ENCODE peak calls at places on chromosomes 7 and 10, in five cellular contexts. F is putamen; A is LHCN-M2; U is effector CD4-positive, alpha-beta T cell; L is ELR. V is an unnamed sample.

GRCh38 chr7:139972000-139972399 is 90.8 kb downstream of the PARP12 start:
- DNase-seq in F (no peak), A (no peak), U (no peak), L (no peak), V (no peak)

GRCh38 chr10:5507649-5508131 is 8.3 kb upstream of the CALML5 start:
- DNase-seq in F (no peak), A (no peak), U (no peak), L (no peak), V (no peak)

GRCh38 chr7:32479574-32480200 is 10.5 kb downstream of the LSM5 start:
- DNase-seq in F (peak; percentile 27), A (peak; percentile 65), U (no peak), L (peak; percentile 74), V (peak; percentile 72)

GRCh38 chr10:128579280-128579679 is 453.1 kb upstream of the MKI67 start:
- DNase-seq in F (no peak), A (no peak), U (no peak), L (no peak), V (no peak)

GRCh38 chr10:101006593-101007098 is 7.0 kb downstream of the LZTS2 start:
- DNase-seq in F (no peak), A (peak; percentile 21), U (no peak), L (no peak), V (peak; percentile 50)

GRCh38 chr7:64618785-64619456 is 47.0 kb upstream of the ZNF107 start:
- DNase-seq in F (peak; percentile 53), A (peak; percentile 69), U (peak; percentile 23), L (peak; percentile 55), V (peak; percentile 72)

GRCh38 chr10:75987610-75988009 is 556.2 kb downstream of the LRMDA start:
- DNase-seq in F (no peak), A (peak; percentile 3), U (no peak), L (peak; percentile 8), V (peak; percentile 27)

GRCh38 chr7:156470399-156471320 is 169.9 kb upstream of the RNF32 start:
- DNase-seq in F (no peak), A (no peak), U (no peak), L (no peak), V (no peak)

GRCh38 chr7:100444311-100445278 is 8.3 kb upstream of the PPP1R35 start:
- DNase-seq in F (no peak), A (peak; percentile 86), U (no peak), L (peak; percentile 96), V (no peak)

GRCh38 chr10:99560277-99561126 is 27.8 kb downstream of the NKX2-3 start:
- DNase-seq in F (peak; percentile 11), A (peak; percentile 56), U (peak; percentile 23), L (peak; percentile 72), V (peak; percentile 71)

GRCh38 chr10:33743429-33743857 is 409.0 kb upstream of the NRP1 start:
- DNase-seq in F (no peak), A (no peak), U (no peak), L (no peak), V (peak; percentile 76)

GRCh38 chr10:124044143-124044862 is 49.1 kb downstream of the CHST15 start:
- DNase-seq in F (no peak), A (no peak), U (no peak), L (no peak), V (no peak)

GRCh38 chr10:68784476-68784875 is 42.9 kb upstream of the STOX1 start:
- DNase-seq in F (no peak), A (peak; percentile 23), U (no peak), L (no peak), V (peak; percentile 13)

GRCh38 chr10:17831326-17831725 is 22.2 kb downstream of the MRC1 start:
- DNase-seq in F (no peak), A (no peak), U (no peak), L (no peak), V (no peak)